ENCODE peak calls at places on chromosome 10, in ten cellular contexts. I, N, S, R, V, W, M, O, U and Y are unnamed samples.

GRCh38 chr10:71703577-71703976 is 16.0 kb downstream of the C10orf105 start:
- DNase-seq in O (no peak), S (no peak), M (no peak), N (no peak), R (no peak), V (no peak), W (no peak), I (no peak), U (no peak), Y (no peak)

GRCh38 chr10:30151581-30152389 is 92.4 kb upstream of the JCAD start:
- DNase-seq in M (no peak), N (no peak), O (no peak), U (peak), R (peak), W (no peak), V (no peak), I (peak), S (no peak), Y (no peak)

GRCh38 chr10:72084094-72084459 is 4.3 kb downstream of the SPOCK2 start:
- DNase-seq in V (no peak), R (no peak), O (no peak), M (no peak), N (no peak), S (no peak), U (no peak), I (no peak), W (no peak), Y (peak)

GRCh38 chr10:68406111-68406814 is 814 bp downstream of the RUFY2 start:
- DNase-seq in S (peak), M (peak), W (peak), U (peak), O (no peak), R (peak), I (peak), V (peak), N (peak), Y (no peak)

GRCh38 chr10:122688293-122688989 is 11.2 kb downstream of the C10orf120 start:
- DNase-seq in V (no peak), U (no peak), I (peak), N (no peak), R (no peak), O (no peak), S (no peak), M (no peak), W (no peak), Y (no peak)

GRCh38 chr10:99296605-99297004 is 32.6 kb upstream of the CNNM1 start:
- DNase-seq in V (peak), W (no peak), M (no peak), O (no peak), S (no peak), R (no peak), U (no peak), N (no peak), I (no peak), Y (no peak)

GRCh38 chr10:576130-576465 is 113.4 kb downstream of the DIP2C start:
- DNase-seq in S (no peak), U (peak), O (no peak), M (no peak), N (no peak), I (peak), W (peak), R (peak), V (no peak), Y (no peak)

GRCh38 chr10:123808873-123809272 is 82.7 kb downstream of the CPXM2 start:
- DNase-seq in W (no peak), S (no peak), V (no peak), U (no peak), I (peak), R (peak), N (no peak), M (no peak), O (no peak), Y (no peak)

GRCh38 chr10:110410329-110411046 is 87.2 kb upstream of the DUSP5 start:
- DNase-seq in N (no peak), R (peak), U (peak), V (no peak), S (no peak), M (no peak), I (peak), O (peak), W (peak), Y (peak)

GRCh38 chr10:71999360-72000072 is 35.3 kb downstream of the CHST3 start:
- DNase-seq in U (peak), V (no peak), S (no peak), M (no peak), W (no peak), I (peak), O (peak), N (peak), R (peak), Y (no peak)

GRCh38 chr10:23345861-23346260 is 1.3 kb upstream of the C10orf67 start:
- DNase-seq in V (no peak), I (peak), M (no peak), N (no peak), O (no peak), W (no peak), U (peak), S (no peak), R (peak), Y (no peak)

GRCh38 chr10:31188792-31189406 is 130.1 kb upstream of the ZEB1 start:
- DNase-seq in I (no peak), W (no peak), V (no peak), S (no peak), U (no peak), R (peak), O (no peak), M (no peak), N (no peak), Y (no peak)

GRCh38 chr10:11794566-11794965 is 28.6 kb upstream of the PROSER2 start:
- DNase-seq in W (no peak), U (no peak), O (no peak), M (no peak), N (no peak), S (no peak), R (no peak), V (no peak), I (no peak), Y (no peak)

GRCh38 chr10:6737758-6738463 is 157.8 kb upstream of the PRKCQ start:
- DNase-seq in I (no peak), R (peak), M (no peak), U (peak), S (no peak), W (no peak), V (no peak), O (no peak), N (no peak), Y (no peak)

GRCh38 chr10:67262675-67263074 is 336.8 kb downstream of the LRRTM3 start:
- DNase-seq in S (no peak), M (no peak), U (no peak), N (no peak), W (no peak), R (no peak), I (no peak), V (no peak), O (no peak), Y (no peak)

GRCh38 chr10:21402606-21403083 is 122.8 kb downstream of the SKIDA1 start:
- DNase-seq in N (no peak), M (no peak), V (no peak), W (no peak), R (peak), S (no peak), I (peak), U (peak), O (no peak), Y (no peak)

GRCh38 chr10:71553371-71553900 is 156.7 kb downstream of the CDH23 start:
- DNase-seq in S (no peak), M (no peak), I (no peak), N (no peak), U (no peak), V (no peak), O (no peak), R (no peak), W (no peak), Y (no peak)

GRCh38 chr10:74189999-74190421 is 39.0 kb downstream of the ADK start:
- DNase-seq in N (no peak), V (no peak), R (peak), M (peak), I (peak), U (peak), O (no peak), S (no peak), W (no peak), Y (no peak)

GRCh38 chr10:127743205-127743604 is 6.2 kb downstream of the FOXI2 start:
- DNase-seq in N (no peak), I (no peak), O (no peak), M (no peak), V (no peak), U (no peak), S (no peak), W (no peak), R (no peak), Y (no peak)

GRCh38 chr10:19970707-19971106 is 154.5 kb downstream of the PLXDC2 start:
- DNase-seq in R (no peak), V (no peak), U (peak), M (no peak), W (no peak), S (no peak), N (no peak), I (peak), O (no peak), Y (no peak)

GRCh38 chr10:22476601-22477364 is 131.5 kb downstream of the SPAG6 start:
- DNase-seq in O (no peak), I (no peak), M (no peak), R (no peak), N (peak), W (no peak), S (peak), V (no peak), U (no peak), Y (no peak)

GRCh38 chr10:26365681-26366327 is 72.3 kb upstream of the APBB1IP start:
- DNase-seq in W (no peak), M (no peak), I (no peak), U (no peak), V (no peak), R (no peak), O (no peak), S (no peak), N (no peak), Y (no peak)

GRCh38 chr10:73850863-73851461 is 23.4 kb downstream of the CAMK2G start:
- DNase-seq in S (no peak), I (peak), V (no peak), U (no peak), O (peak), N (no peak), M (no peak), R (peak), W (peak), Y (no peak)

GRCh38 chr10:76560338-76560737 is 1077.3 kb downstream of the KCNMA1 start:
- DNase-seq in U (no peak), O (no peak), W (no peak), V (no peak), I (no peak), M (no peak), S (no peak), R (no peak), N (no peak), Y (no peak)

GRCh38 chr10:108653466-108653865 is 1269.8 kb downstream of the XPNPEP1 start:
- DNase-seq in O (no peak), M (no peak), V (no peak), S (no peak), W (no peak), U (no peak), N (no peak), I (no peak), R (no peak), Y (no peak)

GRCh38 chr10:62584726-62585125 is 210.6 kb downstream of the ZNF365 start:
- DNase-seq in U (no peak), V (no peak), I (no peak), N (no peak), S (no peak), M (no peak), O (no peak), W (no peak), R (peak), Y (no peak)

GRCh38 chr10:102435529-102436233 is 3.3 kb upstream of the CUEDC2 start:
- DNase-seq in S (no peak), W (peak), I (peak), M (no peak), R (no peak), N (peak), O (peak), U (no peak), V (no peak), Y (no peak)

GRCh38 chr10:126014309-126014708 is 117.9 kb downstream of the FANK1 start:
- DNase-seq in I (peak), W (no peak), V (no peak), R (peak), U (peak), O (no peak), M (no peak), N (no peak), S (no peak), Y (no peak)

GRCh38 chr10:32367793-32368453 is 21.0 kb upstream of the EPC1 start:
- DNase-seq in W (no peak), R (peak), I (peak), V (no peak), M (no peak), U (peak), N (peak), O (peak), S (peak), Y (peak)

GRCh38 chr10:69874464-69874863 is 72.8 kb downstream of the COL13A1 start:
- DNase-seq in S (no peak), U (peak), N (no peak), R (peak), I (peak), O (no peak), W (no peak), V (no peak), M (no peak), Y (no peak)

GRCh38 chr10:36302086-36302485 is 660.0 kb upstream of the FZD8 start:
- DNase-seq in N (no peak), I (no peak), R (no peak), O (no peak), V (no peak), U (no peak), M (no peak), S (no peak), W (no peak), Y (no peak)
- TF ChIP-seq CTCF in N (no peak), I (no peak), R (no peak), O (no peak), V (no peak), U (no peak), M (no peak), S (no peak), W (no peak), Y (no peak)

GRCh38 chr10:50830066-50830465 is 55.4 kb downstream of the A1CF start:
- DNase-seq in R (no peak), S (no peak), U (no peak), M (no peak), N (no peak), I (no peak), O (no peak), W (no peak), V (no peak), Y (no peak)
- TF ChIP-seq CTCF in R (no peak), S (no peak), U (no peak), M (no peak), N (no peak), I (no peak), O (no peak), W (no peak), V (no peak), Y (no peak)

GRCh38 chr10:75236178-75236825 is 545 bp upstream of the COMTD1 start:
- DNase-seq in V (no peak), I (no peak), W (no peak), R (no peak), N (no peak), M (no peak), S (no peak), U (no peak), O (no peak), Y (no peak)
- TF ChIP-seq CTCF in V (no peak), I (no peak), W (peak), R (no peak), N (peak), M (no peak), S (no peak), U (no peak), O (no peak), Y (no peak)

GRCh38 chr10:97498841-97499560 is at the start of gene UBTD1:
- DNase-seq in M (no peak), V (peak), I (peak), O (peak), N (no peak), W (peak), R (peak), U (peak), S (no peak), Y (no peak)
- TF ChIP-seq CTCF in M (no peak), V (no peak), I (no peak), O (no peak), N (no peak), W (no peak), R (peak), U (no peak), S (no peak), Y (no peak)

DNA sequence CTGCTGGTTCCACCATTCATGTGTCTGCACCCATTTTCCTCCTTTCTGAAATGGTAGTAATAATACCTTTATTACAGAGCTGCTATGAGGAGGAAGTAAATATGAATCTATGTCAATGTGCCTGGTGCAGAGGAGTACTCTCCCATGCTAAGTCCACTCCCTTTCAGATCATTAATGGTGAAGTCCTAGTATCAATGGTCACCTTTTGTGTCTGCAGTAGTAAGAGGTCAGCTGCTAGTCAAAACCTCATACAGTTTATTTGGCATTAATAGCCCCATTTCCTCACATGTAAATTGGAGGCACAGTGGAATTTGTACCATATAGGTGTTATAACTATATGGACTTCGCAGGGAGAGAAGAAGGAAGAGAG is 581.0 kb downstream of the REEP3 start:
- DNase-seq in M (no peak), I (no peak), W (no peak), R (no peak), U (no peak), O (no peak), N (no peak), S (no peak), V (no peak), Y (no peak)
- TF ChIP-seq CTCF in M (no peak), I (no peak), W (no peak), R (no peak), U (no peak), O (no peak), N (no peak), S (no peak), V (no peak), Y (no peak)

GRCh38 chr10:132441818-132442217 is 44.8 kb downstream of the PWWP2B start:
- DNase-seq in I (no peak), W (no peak), V (no peak), O (no peak), R (no peak), S (no peak), N (no peak), U (no peak), M (no peak), Y (no peak)

GRCh38 chr10:132444877-132445351 is 47.9 kb downstream of the PWWP2B start:
- DNase-seq in U (no peak), W (no peak), I (no peak), R (no peak), S (no peak), N (no peak), O (no peak), M (no peak), V (no peak), Y (no peak)

GRCh38 chr10:132443998-132444876 is 47.2 kb downstream of the PWWP2B start:
- DNase-seq in U (no peak), I (peak), S (no peak), R (no peak), V (no peak), N (peak), M (no peak), W (no peak), O (no peak), Y (no peak)

GRCh38 chr10:132442636-132443035 is 45.6 kb downstream of the PWWP2B start:
- DNase-seq in S (no peak), M (no peak), W (no peak), I (no peak), U (no peak), R (no peak), O (no peak), V (no peak), N (no peak), Y (no peak)

GRCh38 chr10:132443605-132443997 is 46.6 kb downstream of the PWWP2B start:
- DNase-seq in R (peak), W (peak), I (peak), O (peak), M (peak), V (no peak), N (no peak), S (no peak), U (peak), Y (no peak)
- TF ChIP-seq CTCF in R (peak), W (peak), I (peak), O (no peak), M (peak), V (no peak), N (no peak), S (no peak), U (peak), Y (no peak)

GRCh38 chr10:121070257-121070656 is 219.1 kb downstream of the WDR11 start:
- DNase-seq in N (no peak), I (peak), W (no peak), O (no peak), R (peak), V (no peak), U (no peak), S (no peak), M (peak), Y (no peak)
- TF ChIP-seq CTCF in N (peak), I (no peak), W (peak), O (no peak), R (peak), V (peak), U (no peak), S (peak), M (peak), Y (no peak)

GRCh38 chr10:117619200-117619599 is 76.7 kb downstream of the EMX2 start:
- DNase-seq in I (no peak), N (no peak), W (no peak), V (no peak), O (no peak), R (peak), M (no peak), S (no peak), U (no peak), Y (no peak)
- TF ChIP-seq CTCF in I (no peak), N (no peak), W (no peak), V (no peak), O (no peak), R (no peak), M (no peak), S (no peak), U (no peak), Y (no peak)